ENCODE peak calls at places on chromosome 20, in seven cellular contexts. One of them, this sample, is unnamed. For H3K9me3, the result is how much of the 10 kb centered on the place peaks cover.

GRCh38 chr20:45940053-45940452 is 5.6 kb downstream of the PCIF1 start:
- DNase-seq in lower lobe of right lung: no peak
- DNase-seq in mammary epithelial cell: no peak
- DNase-seq in uterus: no peak
- DNase-seq in fibroblast of lung: no peak
- DNase-seq in HCT116: no peak
- DNase-seq in GM23248: no peak
- DNase-seq in this sample: no peak

GRCh38 chr20:10609276-10609675 is 64.5 kb downstream of the JAG1 start:
- DNase-seq in lower lobe of right lung: no peak
- DNase-seq in mammary epithelial cell: no peak
- DNase-seq in uterus: peak
- DNase-seq in fibroblast of lung: peak
- DNase-seq in HCT116: no peak
- DNase-seq in GM23248: peak
- DNase-seq in this sample: peak

GRCh38 chr20:63626424-63627128 is at the start of gene GMEB2:
- DNase-seq in lower lobe of right lung: peak
- DNase-seq in mammary epithelial cell: no peak
- DNase-seq in uterus: peak
- DNase-seq in fibroblast of lung: no peak
- DNase-seq in HCT116: peak
- DNase-seq in GM23248: no peak
- DNase-seq in this sample: no peak

GRCh38 chr20:21526776-21527175 is 12.9 kb upstream of the NKX2-2 start:
- DNase-seq in lower lobe of right lung: no peak
- DNase-seq in mammary epithelial cell: no peak
- DNase-seq in uterus: no peak
- DNase-seq in fibroblast of lung: no peak
- DNase-seq in HCT116: no peak
- DNase-seq in GM23248: peak
- DNase-seq in this sample: no peak

GRCh38 chr20:21067255-21067654 is 38.9 kb downstream of the LINC00237 start:
- DNase-seq in lower lobe of right lung: no peak
- DNase-seq in mammary epithelial cell: no peak
- DNase-seq in uterus: no peak
- DNase-seq in fibroblast of lung: no peak
- DNase-seq in HCT116: no peak
- DNase-seq in GM23248: no peak
- DNase-seq in this sample: no peak

GRCh38 chr20:35478804-35479472 is 23.5 kb downstream of the CEP250 start:
- DNase-seq in lower lobe of right lung: no peak
- DNase-seq in mammary epithelial cell: no peak
- DNase-seq in uterus: no peak
- DNase-seq in fibroblast of lung: no peak
- DNase-seq in HCT116: no peak
- DNase-seq in GM23248: no peak
- DNase-seq in this sample: no peak

GRCh38 chr20:48626938-48627736 is 200.7 kb downstream of the PREX1 start:
- DNase-seq in lower lobe of right lung: peak
- DNase-seq in mammary epithelial cell: no peak
- DNase-seq in uterus: no peak
- DNase-seq in fibroblast of lung: no peak
- DNase-seq in HCT116: no peak
- DNase-seq in GM23248: no peak
- DNase-seq in this sample: no peak

GRCh38 chr20:63635431-63636141 is 8.7 kb upstream of the GMEB2 start:
- DNase-seq in lower lobe of right lung: peak
- DNase-seq in mammary epithelial cell: no peak
- DNase-seq in uterus: no peak
- DNase-seq in fibroblast of lung: no peak
- DNase-seq in HCT116: no peak
- DNase-seq in GM23248: no peak
- DNase-seq in this sample: no peak

GRCh38 chr20:37922016-37922415 is 19.1 kb downstream of the VSTM2L start:
- DNase-seq in lower lobe of right lung: no peak
- DNase-seq in mammary epithelial cell: no peak
- DNase-seq in uterus: no peak
- DNase-seq in fibroblast of lung: no peak
- DNase-seq in HCT116: no peak
- DNase-seq in GM23248: no peak
- DNase-seq in this sample: no peak

GRCh38 chr20:12410783-12411182 is 493.1 kb downstream of the BTBD3 start:
- DNase-seq in lower lobe of right lung: no peak
- DNase-seq in mammary epithelial cell: peak
- DNase-seq in uterus: no peak
- DNase-seq in fibroblast of lung: no peak
- DNase-seq in HCT116: no peak
- DNase-seq in GM23248: no peak
- DNase-seq in this sample: no peak

GRCh38 chr20:59646487-59646886 is 42.1 kb downstream of the PHACTR3 start:
- DNase-seq in lower lobe of right lung: no peak
- DNase-seq in mammary epithelial cell: no peak
- DNase-seq in uterus: no peak
- DNase-seq in fibroblast of lung: no peak
- DNase-seq in HCT116: no peak
- DNase-seq in GM23248: no peak
- DNase-seq in this sample: no peak
- H3K27ac ChIP-seq in lower lobe of right lung: no peak
- H3K27ac ChIP-seq in mammary epithelial cell: no peak
- H3K27ac ChIP-seq in uterus: no peak
- H3K27ac ChIP-seq in fibroblast of lung: no peak
- H3K27ac ChIP-seq in HCT116: no peak
- H3K27ac ChIP-seq in GM23248: no peak
- H3K27ac ChIP-seq in this sample: no peak

GRCh38 chr20:47241345-47241781 is 115.1 kb downstream of the ZMYND8 start:
- DNase-seq in lower lobe of right lung: no peak
- DNase-seq in mammary epithelial cell: no peak
- DNase-seq in uterus: peak
- DNase-seq in fibroblast of lung: peak
- DNase-seq in HCT116: no peak
- DNase-seq in GM23248: peak
- DNase-seq in this sample: peak

GRCh38 chr20:47243003-47243402 is 113.5 kb downstream of the ZMYND8 start:
- DNase-seq in lower lobe of right lung: no peak
- DNase-seq in mammary epithelial cell: no peak
- DNase-seq in uterus: no peak
- DNase-seq in fibroblast of lung: no peak
- DNase-seq in HCT116: no peak
- DNase-seq in GM23248: no peak
- DNase-seq in this sample: no peak

GRCh38 chr20:47244451-47244850 is 112.0 kb downstream of the ZMYND8 start:
- DNase-seq in lower lobe of right lung: no peak
- DNase-seq in mammary epithelial cell: peak
- DNase-seq in uterus: no peak
- DNase-seq in fibroblast of lung: no peak
- DNase-seq in HCT116: no peak
- DNase-seq in GM23248: no peak
- DNase-seq in this sample: no peak

GRCh38 chr20:47246061-47246460 is 110.4 kb downstream of the ZMYND8 start:
- DNase-seq in lower lobe of right lung: no peak
- DNase-seq in mammary epithelial cell: no peak
- DNase-seq in uterus: no peak
- DNase-seq in fibroblast of lung: no peak
- DNase-seq in HCT116: no peak
- DNase-seq in GM23248: no peak
- DNase-seq in this sample: no peak

DNA sequence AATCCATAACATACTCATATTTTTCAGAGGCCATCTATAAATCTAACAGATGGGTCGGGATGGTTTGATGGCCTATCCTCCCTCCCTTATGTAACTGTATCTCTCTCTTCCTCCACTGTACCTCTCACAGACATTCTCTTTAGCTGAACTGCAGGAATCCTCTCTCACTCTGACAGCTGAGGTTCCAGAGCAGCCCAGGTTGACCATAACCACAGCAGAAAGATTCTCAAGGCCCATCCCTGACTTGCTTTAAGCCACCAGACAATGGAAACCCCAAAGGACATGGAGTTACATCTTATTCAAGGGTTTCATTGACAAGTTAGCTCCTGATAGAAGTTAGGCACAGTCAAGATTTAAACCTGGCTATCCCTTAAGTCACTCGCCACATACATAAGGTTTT is 112.6 kb downstream of the ZMYND8 start:
- DNase-seq in lower lobe of right lung: no peak
- DNase-seq in mammary epithelial cell: no peak
- DNase-seq in uterus: no peak
- DNase-seq in fibroblast of lung: no peak
- DNase-seq in HCT116: no peak
- DNase-seq in GM23248: no peak
- DNase-seq in this sample: no peak
- H3K4me3 ChIP-seq in lower lobe of right lung: no peak
- H3K4me3 ChIP-seq in mammary epithelial cell: no peak
- H3K4me3 ChIP-seq in uterus: no peak
- H3K4me3 ChIP-seq in fibroblast of lung: no peak
- H3K4me3 ChIP-seq in HCT116: no peak
- H3K4me3 ChIP-seq in GM23248: no peak
- H3K4me3 ChIP-seq in this sample: no peak

GRCh38 chr20:29740951-29741593 is 1516.4 kb upstream of the DEFB115 start:
- DNase-seq in lower lobe of right lung: no peak
- DNase-seq in mammary epithelial cell: no peak
- DNase-seq in uterus: no peak
- DNase-seq in fibroblast of lung: no peak
- DNase-seq in HCT116: no peak
- DNase-seq in GM23248: no peak
- DNase-seq in this sample: no peak
- H3K9me3 ChIP-seq in lower lobe of right lung: under half
- H3K9me3 ChIP-seq in mammary epithelial cell: under half
- H3K9me3 ChIP-seq in uterus: under half
- H3K9me3 ChIP-seq in fibroblast of lung: under half
- H3K9me3 ChIP-seq in HCT116: under half
- H3K9me3 ChIP-seq in GM23248: under half
- H3K9me3 ChIP-seq in this sample: half or more

GRCh38 chr20:17787816-17788215 is 88.0 kb downstream of the BANF2 start:
- DNase-seq in lower lobe of right lung: no peak
- DNase-seq in mammary epithelial cell: no peak
- DNase-seq in uterus: no peak
- DNase-seq in fibroblast of lung: no peak
- DNase-seq in HCT116: no peak
- DNase-seq in GM23248: no peak
- DNase-seq in this sample: no peak
- H3K27ac ChIP-seq in lower lobe of right lung: no peak
- H3K27ac ChIP-seq in mammary epithelial cell: no peak
- H3K27ac ChIP-seq in uterus: no peak
- H3K27ac ChIP-seq in fibroblast of lung: no peak
- H3K27ac ChIP-seq in HCT116: no peak
- H3K27ac ChIP-seq in GM23248: no peak
- H3K27ac ChIP-seq in this sample: no peak

GRCh38 chr20:52494244-52494643 is 302.7 kb upstream of the ZFP64 start:
- DNase-seq in lower lobe of right lung: no peak
- DNase-seq in mammary epithelial cell: peak
- DNase-seq in uterus: no peak
- DNase-seq in fibroblast of lung: peak
- DNase-seq in HCT116: no peak
- DNase-seq in GM23248: peak
- DNase-seq in this sample: peak
- H3K4me3 ChIP-seq in lower lobe of right lung: no peak
- H3K4me3 ChIP-seq in mammary epithelial cell: no peak
- H3K4me3 ChIP-seq in uterus: no peak
- H3K4me3 ChIP-seq in fibroblast of lung: no peak
- H3K4me3 ChIP-seq in HCT116: no peak
- H3K4me3 ChIP-seq in GM23248: peak
- H3K4me3 ChIP-seq in this sample: peak

DNA sequence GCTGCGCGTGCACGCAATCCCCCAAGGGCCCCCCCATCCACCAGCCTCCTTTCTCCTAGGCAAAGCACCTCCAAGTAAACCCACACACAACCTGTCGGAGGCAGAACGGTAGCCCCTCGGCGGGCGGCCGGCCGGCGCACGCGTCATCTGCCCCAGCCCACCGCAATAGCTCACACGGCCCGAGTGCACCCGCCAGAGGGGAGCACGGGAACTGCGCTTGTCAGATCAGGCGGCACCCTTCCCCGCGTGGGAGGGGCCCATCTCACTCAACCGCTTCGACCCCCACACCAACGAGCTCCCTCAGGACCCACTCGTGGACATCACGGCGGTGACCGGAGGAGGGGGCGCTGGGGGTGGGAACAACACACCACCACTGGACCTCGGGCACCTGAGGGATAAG is 767.9 kb upstream of the DEFB115 start:
- DNase-seq in lower lobe of right lung: no peak
- DNase-seq in mammary epithelial cell: no peak
- DNase-seq in uterus: no peak
- DNase-seq in fibroblast of lung: no peak
- DNase-seq in HCT116: no peak
- DNase-seq in GM23248: no peak
- DNase-seq in this sample: no peak
- H3K9me3 ChIP-seq in lower lobe of right lung: under half
- H3K9me3 ChIP-seq in mammary epithelial cell: under half
- H3K9me3 ChIP-seq in uterus: under half
- H3K9me3 ChIP-seq in fibroblast of lung: under half
- H3K9me3 ChIP-seq in HCT116: under half
- H3K9me3 ChIP-seq in GM23248: under half
- H3K9me3 ChIP-seq in this sample: half or more

GRCh38 chr20:58896820-58897219 is 44.3 kb downstream of the GNAS start:
- DNase-seq in lower lobe of right lung: no peak
- DNase-seq in mammary epithelial cell: no peak
- DNase-seq in uterus: no peak
- DNase-seq in fibroblast of lung: no peak
- DNase-seq in HCT116: no peak
- DNase-seq in GM23248: peak
- DNase-seq in this sample: no peak
- H3K27ac ChIP-seq in lower lobe of right lung: no peak
- H3K27ac ChIP-seq in mammary epithelial cell: no peak
- H3K27ac ChIP-seq in uterus: no peak
- H3K27ac ChIP-seq in fibroblast of lung: no peak
- H3K27ac ChIP-seq in HCT116: no peak
- H3K27ac ChIP-seq in GM23248: peak
- H3K27ac ChIP-seq in this sample: no peak

This sample was measured in AG04450.